ENCODE peak calls at places on chromosomes 3 and 15, in seven cellular contexts. D is epithelial cell of esophagus; H is glutamatergic neuron; W is foreskin keratinocyte; F is stimulated activated naive CD8-positive, alpha-beta T cell treated with anti-CD3 and anti-CD28 coated beads, Interleukin-15, amount 100 ng/mL, for 72 hours; G is left ventricle myocardium inferior; E is HFFc6. K is an unnamed sample.

GRCh38 chr3:195441971-195442572 is 748 bp downstream of the ACAP2 start:
- DNase-seq in E (peak), G (peak), H (peak), W (peak), D (peak), F (peak), K (peak)

GRCh38 chr15:35019401-35020327 is 31.6 kb upstream of the ZNF770 start:
- DNase-seq in G (no peak), H (no peak), F (no peak), W (peak), E (no peak), D (peak), K (peak)

GRCh38 chr15:65083262-65083701 is 6.7 kb downstream of the KBTBD13 start:
- DNase-seq in F (no peak), H (peak), G (no peak), D (no peak), W (no peak), E (no peak), K (no peak)

GRCh38 chr15:99424978-99425665 is 140.7 kb upstream of the MEF2A start:
- DNase-seq in W (peak), G (peak), E (peak), H (peak), F (peak), D (peak), K (peak)

GRCh38 chr3:45953536-45953935 is 10.3 kb downstream of the CXCR6 start:
- DNase-seq in D (no peak), E (no peak), H (no peak), W (no peak), G (no peak), F (no peak), K (no peak)

GRCh38 chr3:69484507-69485393 is 98.9 kb upstream of the FRMD4B start:
- DNase-seq in D (no peak), E (no peak), F (no peak), G (peak), H (no peak), W (no peak), K (no peak)

GRCh38 chr3:11832964-11833621 is 13.6 kb downstream of the TAMM41 start:
- DNase-seq in E (no peak), W (no peak), H (no peak), D (no peak), G (no peak), F (no peak), K (no peak)

GRCh38 chr15:71085809-71086208 is 29.5 kb upstream of the THSD4 start:
- DNase-seq in H (no peak), E (no peak), G (no peak), W (no peak), D (no peak), F (no peak), K (no peak)

GRCh38 chr3:192494176-192494575 is 233.2 kb downstream of the FGF12 start:
- DNase-seq in D (peak), W (no peak), E (no peak), F (no peak), G (no peak), H (no peak), K (peak)

GRCh38 chr3:136659253-136659652 is 92.9 kb downstream of the STAG1 start:
- DNase-seq in D (peak), W (no peak), G (no peak), F (no peak), H (peak), E (peak), K (no peak)

GRCh38 chr3:113245775-113246174 is 34.4 kb downstream of the BOC start:
- DNase-seq in D (no peak), H (no peak), W (peak), F (no peak), E (no peak), G (peak), K (no peak)

GRCh38 chr3:124410471-124410870 is 319.8 kb upstream of the UMPS start:
- DNase-seq in F (no peak), H (no peak), W (peak), E (no peak), D (peak), G (no peak), K (peak)

GRCh38 chr3:16741103-16741758 is 136.0 kb upstream of the DAZL start:
- DNase-seq in G (no peak), D (peak), H (no peak), W (peak), E (peak), F (no peak), K (peak)

GRCh38 chr3:61442696-61443095 is 118.7 kb upstream of the PTPRG start:
- DNase-seq in H (no peak), E (no peak), W (no peak), F (no peak), G (no peak), D (no peak), K (no peak)

GRCh38 chr15:70587896-70588567 is 175.3 kb downstream of the UACA start:
- DNase-seq in E (no peak), F (no peak), D (no peak), H (no peak), G (no peak), W (no peak), K (no peak)

GRCh38 chr15:43511012-43511885 is 6.2 kb upstream of the MAP1A start:
- DNase-seq in H (peak), W (no peak), D (peak), E (no peak), F (peak), G (no peak), K (peak)

GRCh38 chr3:73521936-73522335 is 102.8 kb downstream of the PDZRN3 start:
- DNase-seq in E (no peak), W (no peak), G (no peak), F (no peak), D (no peak), H (no peak), K (no peak)

GRCh38 chr3:25683882-25684281 is 19.2 kb upstream of the TOP2B start:
- DNase-seq in G (no peak), W (no peak), E (no peak), H (no peak), D (no peak), F (no peak), K (no peak)

GRCh38 chr15:67812232-67812631 is 13.1 kb upstream of the SKOR1 start:
- DNase-seq in W (no peak), E (no peak), G (no peak), H (no peak), F (no peak), D (no peak), K (no peak)

GRCh38 chr3:69422751-69423150 is 36.9 kb upstream of the FRMD4B start:
- DNase-seq in G (no peak), D (peak), E (no peak), H (no peak), F (no peak), W (peak), K (peak)

GRCh38 chr3:30535515-30535914 is 70.9 kb upstream of the TGFBR2 start:
- DNase-seq in F (no peak), D (no peak), W (no peak), G (no peak), H (no peak), E (no peak), K (no peak)

GRCh38 chr3:147921044-147921443 is 511.9 kb downstream of the ZIC1 start:
- DNase-seq in E (peak), W (no peak), G (no peak), F (no peak), H (no peak), D (no peak), K (no peak)

GRCh38 chr3:50568947-50569749 is at the start of gene HEMK1:
- DNase-seq in W (peak), E (peak), F (peak), H (peak), D (peak), G (peak), K (peak)

GRCh38 chr15:72117448-72117697 is 577 bp downstream of the MYO9A start:
- DNase-seq in E (peak), W (peak), H (peak), G (peak), D (peak), F (peak), K (peak)